ENCODE peak calls at places on chromosome 6, in seven cellular contexts. P, Q, Y, K, L, W and X are unnamed samples.

GRCh38 chr6:11177271-11177670 is 55.2 kb downstream of the NEDD9 start:
- DNase-seq in P (no peak), K (no peak), W (no peak), L (no peak), Q (no peak), Y (no peak), X (no peak)

GRCh38 chr6:87407531-87407895 is 259 bp upstream of the CFAP206 start:
- DNase-seq in Q (peak), L (peak), W (peak), K (no peak), P (no peak), Y (no peak), X (no peak)

GRCh38 chr6:34090935-34091334 is 55.0 kb downstream of the GRM4 start:
- DNase-seq in P (no peak), Q (no peak), W (no peak), Y (no peak), K (no peak), L (no peak), X (no peak)

GRCh38 chr6:138109042-138109997 is 2.1 kb upstream of the PERP start:
- DNase-seq in W (peak), P (peak), K (peak), Y (peak), L (peak), Q (peak), X (peak)

GRCh38 chr6:116008470-116009229 is 52.0 kb downstream of the FRK start:
- DNase-seq in Y (no peak), P (no peak), K (peak), W (peak), Q (no peak), L (no peak), X (no peak)

GRCh38 chr6:142155895-142156757 is 9.1 kb downstream of the VTA1 start:
- DNase-seq in W (peak), Q (no peak), Y (no peak), L (no peak), K (no peak), P (no peak), X (no peak)

GRCh38 chr6:33600761-33601160 is 20.4 kb upstream of the ITPR3 start:
- DNase-seq in Q (no peak), W (no peak), Y (no peak), K (no peak), L (no peak), P (no peak), X (no peak)

GRCh38 chr6:133358598-133358997 is 117.4 kb downstream of the EYA4 start:
- DNase-seq in L (no peak), K (no peak), W (no peak), P (no peak), Y (no peak), Q (no peak), X (no peak)

GRCh38 chr6:151349651-151350270 is 41.6 kb downstream of the ZBTB2 start:
- DNase-seq in W (no peak), P (no peak), L (no peak), K (no peak), Q (no peak), Y (no peak), X (no peak)

GRCh38 chr6:92759195-92759594 is 660.2 kb downstream of the EPHA7 start:
- DNase-seq in K (no peak), P (no peak), L (no peak), W (no peak), Q (no peak), Y (no peak), X (no peak)

GRCh38 chr6:24927234-24927955 is 8.4 kb downstream of the RIPOR2 start:
- DNase-seq in Q (no peak), Y (no peak), K (no peak), W (no peak), L (no peak), P (no peak), X (no peak)

GRCh38 chr6:87700729-87701675 is 1.0 kb downstream of the AKIRIN2 start:
- DNase-seq in L (peak), P (peak), Y (peak), W (peak), K (peak), Q (peak), X (peak)

GRCh38 chr6:104483225-104483834 is 376.4 kb downstream of the HACE1 start:
- DNase-seq in L (no peak), W (no peak), K (no peak), P (no peak), Q (no peak), Y (no peak), X (no peak)
- TF ChIP-seq CTCF in L (no peak), W (no peak), K (no peak), P (no peak), Q (no peak), Y (no peak), X (no peak)

DNA sequence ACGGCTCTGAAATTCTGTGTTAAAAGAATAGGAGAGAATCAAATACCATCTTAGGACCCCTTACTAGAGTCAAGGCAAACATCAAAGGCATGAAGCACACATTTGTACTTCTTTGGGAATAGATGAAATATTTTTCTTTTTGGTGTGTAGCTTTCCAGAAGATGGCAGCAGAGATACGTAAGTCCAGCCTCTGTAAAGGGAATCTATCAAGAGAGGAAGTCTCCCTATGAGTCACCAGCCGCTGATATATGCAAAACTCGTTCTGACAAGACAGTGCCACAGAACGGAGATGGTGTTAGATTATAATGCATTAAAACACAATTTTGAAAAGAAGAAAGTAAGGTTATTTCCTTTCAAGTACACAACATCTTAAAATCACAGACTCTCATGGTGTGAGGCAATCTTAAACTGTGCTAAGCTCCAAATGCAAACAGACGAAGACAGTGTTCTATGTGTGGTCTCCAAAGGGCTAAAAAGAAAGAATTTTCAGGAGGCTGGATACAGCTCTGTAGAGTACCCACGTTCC is 120.0 kb upstream of the AGPAT4 start:
- DNase-seq in K (peak), Y (no peak), W (peak), P (peak), Q (peak), L (peak), X (peak)
- H3K27ac ChIP-seq in K (no peak), Y (no peak), W (no peak), P (no peak), Q (no peak), L (no peak), X (no peak)

GRCh38 chr6:12291785-12292604 is 1.8 kb downstream of the EDN1 start:
- DNase-seq in W (no peak), K (no peak), P (no peak), Q (no peak), L (no peak), Y (no peak), X (no peak)
- TF ChIP-seq POLR2A in W (peak), K (no peak), P (no peak), Q (no peak), L (no peak), Y (no peak), X (peak)

DNA sequence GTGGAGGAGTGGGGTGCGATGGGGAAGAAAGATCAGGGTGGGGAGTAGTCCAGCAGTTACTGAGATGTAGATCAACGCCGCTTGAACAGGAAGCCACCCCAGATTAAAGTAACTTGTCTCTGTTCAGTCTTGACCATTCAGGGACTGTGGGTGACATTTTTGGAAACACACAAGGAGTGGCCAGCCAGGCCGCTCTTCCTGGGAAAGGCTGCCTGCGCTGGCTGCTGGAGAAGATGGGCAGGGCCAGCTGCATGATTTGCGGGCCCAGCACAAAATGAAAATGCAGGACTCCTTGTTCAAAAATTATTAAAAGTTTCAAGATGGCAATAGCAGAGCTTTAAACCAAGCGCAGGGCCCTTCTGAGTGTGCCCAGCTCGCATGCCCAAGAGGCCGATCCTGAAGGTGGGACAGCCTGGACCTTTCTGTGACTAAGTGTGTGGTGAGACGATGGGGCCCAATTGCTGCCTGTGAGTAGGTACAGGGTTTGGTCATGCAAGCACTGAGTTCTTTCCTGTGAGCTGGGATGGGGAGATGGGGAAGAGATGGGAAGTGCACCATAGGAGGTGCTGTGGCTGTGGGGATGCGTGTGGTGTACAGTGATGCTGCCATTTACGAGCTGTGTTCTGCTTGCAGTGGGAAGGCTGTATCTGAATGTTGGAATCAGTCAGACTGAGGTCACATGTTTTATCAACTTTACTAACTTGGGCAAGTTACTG is 51.3 kb downstream of the DAAM2 start:
- DNase-seq in W (no peak), P (no peak), L (no peak), K (no peak), Y (no peak), Q (no peak), X (no peak)
- TF ChIP-seq CTCF in W (no peak), P (no peak), L (no peak), K (no peak), Y (no peak), Q (no peak), X (no peak)

DNA sequence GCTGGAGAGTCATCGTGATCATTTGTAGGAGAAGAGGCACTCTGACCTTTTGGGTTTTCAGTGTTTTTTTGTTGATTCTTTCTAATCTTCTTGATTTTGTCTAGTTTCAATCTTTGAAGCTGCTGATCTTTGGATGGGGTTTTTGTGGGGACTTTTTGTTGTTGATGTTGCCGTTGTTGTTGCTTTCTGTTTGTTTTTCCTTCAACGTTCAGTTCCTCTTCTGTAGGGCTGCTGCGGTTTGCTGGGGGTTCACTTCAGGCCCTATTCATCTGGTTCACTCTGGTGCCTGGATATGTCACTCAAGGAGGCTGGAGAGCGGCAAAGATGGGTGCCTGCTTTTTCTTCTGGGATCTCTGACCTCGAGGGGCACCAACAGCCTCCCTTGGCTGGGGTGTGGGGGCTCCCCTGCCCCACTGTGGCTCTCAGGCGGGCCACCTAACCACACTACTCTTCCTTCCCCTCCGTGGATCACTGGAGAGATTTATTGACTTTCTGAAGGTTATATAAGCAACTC is 21.5 kb upstream of the TMEM244 start:
- DNase-seq in L (no peak), K (no peak), Y (no peak), Q (no peak), W (no peak), P (no peak), X (peak)
- H3K27ac ChIP-seq in L (no peak), K (no peak), Y (no peak), Q (no peak), W (no peak), P (no peak), X (no peak)

GRCh38 chr6:43222418-43223059 is 6.7 kb downstream of the DNPH1 start:
- DNase-seq in L (no peak), W (no peak), P (no peak), K (no peak), Y (no peak), Q (no peak), X (peak)

GRCh38 chr6:43220439-43220951 is 8.8 kb downstream of the DNPH1 start:
- DNase-seq in P (no peak), Y (no peak), L (no peak), Q (no peak), W (no peak), K (no peak), X (no peak)

GRCh38 chr6:43221046-43221773 is 8.1 kb downstream of the DNPH1 start:
- DNase-seq in K (peak), W (no peak), Q (peak), Y (no peak), L (no peak), P (no peak), X (no peak)

GRCh38 chr6:43223175-43223574 is 6.1 kb downstream of the DNPH1 start:
- DNase-seq in Y (no peak), P (no peak), Q (no peak), W (no peak), K (no peak), L (no peak), X (peak)

DNA sequence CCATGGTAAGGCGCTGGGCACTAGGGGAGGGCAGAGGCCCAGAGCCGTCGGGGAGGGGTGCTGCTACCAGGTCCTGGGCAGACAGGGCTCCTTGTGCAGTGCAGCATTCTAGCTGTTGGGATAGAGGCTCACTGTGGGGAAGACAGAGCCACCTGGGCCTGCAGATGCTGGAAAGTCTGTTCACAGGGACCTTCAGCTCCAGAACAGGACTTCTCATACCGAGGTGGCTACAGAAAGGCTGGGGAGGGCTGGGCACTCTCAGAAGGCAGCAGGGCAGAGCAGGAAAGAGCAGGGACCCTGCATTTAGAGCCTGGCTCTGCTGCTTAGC is 7.5 kb downstream of the DNPH1 start:
- DNase-seq in K (no peak), L (no peak), Y (no peak), Q (no peak), P (no peak), W (no peak), X (no peak)
- TF ChIP-seq POLR2A in K (no peak), L (no peak), Y (no peak), Q (no peak), P (no peak), W (no peak), X (no peak)

DNA sequence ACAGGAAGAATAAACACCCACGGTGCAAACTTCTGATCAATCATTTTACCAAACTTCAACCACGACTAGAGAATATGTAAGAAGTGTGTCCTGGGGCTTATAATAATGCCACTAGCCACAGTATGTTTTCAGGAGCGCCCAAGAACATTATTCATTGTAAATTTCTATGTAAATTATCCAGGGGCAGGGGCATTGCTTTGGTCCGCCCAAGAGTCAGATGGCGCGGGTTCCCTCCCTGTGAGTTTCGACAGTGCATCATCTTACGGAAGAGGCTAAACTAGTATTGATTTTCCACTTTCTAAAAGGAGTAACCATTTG is 10.6 kb upstream of the POU3F2 start:
- DNase-seq in P (no peak), Q (no peak), L (no peak), K (no peak), W (no peak), Y (no peak), X (no peak)
- TF ChIP-seq CTCF in P (no peak), Q (no peak), L (no peak), K (no peak), W (no peak), Y (no peak), X (no peak)